ENCODE peak calls at places on chromosome 13, in eight cellular contexts. Y is NCI-H1436; R is HuH-7; K is CD8-positive, alpha-beta memory T cell; Z is C1 segment of cervical spinal cord; Q is NB4; E is GM03348; X is stimulated activated naive CD4-positive, alpha-beta T cell treated with Interleukin-2 at 50 U/mL for 16 hours. S is an unnamed sample.

GRCh38 chr13:75458696-75459422 is 23.1 kb downstream of the TBC1D4 start:
- DNase-seq in X (no peak), Q (no peak), Y (peak), Z (no peak), E (no peak), R (peak), K (no peak), S (no peak)

GRCh38 chr13:80359459-80360297 is 18.8 kb upstream of the SPRY2 start:
- DNase-seq in Y (no peak), R (no peak), K (no peak), Q (peak), X (no peak), E (peak), Z (no peak), S (no peak)

GRCh38 chr13:39051157-39051556 is 12.9 kb downstream of the NHLRC3 start:
- DNase-seq in X (no peak), Y (peak), Z (no peak), R (no peak), K (no peak), Q (peak), E (peak), S (no peak)

GRCh38 chr13:109568273-109568900 is 218.0 kb downstream of the IRS2 start:
- DNase-seq in E (peak), Z (no peak), R (no peak), K (no peak), X (no peak), Y (no peak), Q (no peak), S (no peak)

GRCh38 chr13:39038569-39038898 is 278 bp downstream of the NHLRC3 start:
- DNase-seq in Q (peak), Z (peak), X (peak), K (peak), Y (no peak), R (peak), E (peak), S (peak)

GRCh38 chr13:105031306-105031705 is 1504.2 kb downstream of the EFNB2 start:
- DNase-seq in X (no peak), E (no peak), K (no peak), Z (no peak), Q (no peak), R (no peak), Y (no peak), S (no peak)

GRCh38 chr13:22662771-22663170 is 518.0 kb upstream of the SGCG start:
- DNase-seq in Y (no peak), Q (no peak), R (no peak), K (no peak), E (no peak), X (no peak), Z (no peak), S (no peak)

GRCh38 chr13:30665638-30666037 is 47.9 kb downstream of the USPL1 start:
- DNase-seq in Z (no peak), E (no peak), Y (no peak), K (no peak), R (no peak), X (no peak), Q (peak), S (no peak)

GRCh38 chr13:45328661-45329105 is 12.3 kb downstream of the TPT1 start:
- DNase-seq in Q (no peak), K (no peak), Z (no peak), X (no peak), Y (no peak), R (no peak), E (peak), S (no peak)

GRCh38 chr13:67619987-67620386 is 389.9 kb upstream of the PCDH9 start:
- DNase-seq in Z (no peak), R (no peak), K (no peak), Y (no peak), X (no peak), Q (no peak), E (no peak), S (no peak)

GRCh38 chr13:98998831-98999634 is 21.2 kb upstream of the DOCK9 start:
- DNase-seq in Z (no peak), X (no peak), E (peak), Q (no peak), K (peak), Y (no peak), R (no peak), S (no peak)

GRCh38 chr13:75544681-75545333 is 4.8 kb upstream of the UCHL3 start:
- DNase-seq in E (peak), Y (no peak), Q (peak), K (no peak), R (peak), Z (no peak), X (no peak), S (no peak)

GRCh38 chr13:81116461-81117282 is 775.7 kb upstream of the SPRY2 start:
- DNase-seq in Y (no peak), K (no peak), R (no peak), X (no peak), Z (no peak), Q (no peak), E (no peak), S (no peak)

GRCh38 chr13:35947315-35947714 is 183.9 kb downstream of the DCLK1 start:
- DNase-seq in Q (no peak), K (no peak), R (no peak), Z (no peak), E (no peak), X (no peak), Y (no peak), S (no peak)

GRCh38 chr13:66748712-66749111 is 481.4 kb downstream of the PCDH9 start:
- DNase-seq in Z (no peak), Q (no peak), X (no peak), E (no peak), K (no peak), R (no peak), Y (no peak), S (no peak)

GRCh38 chr13:79810018-79810417 is 329.1 kb downstream of the NDFIP2 start:
- DNase-seq in Q (no peak), E (no peak), Z (no peak), K (no peak), X (no peak), Y (no peak), R (no peak), S (no peak)

GRCh38 chr13:25865391-25865790 is 186.4 kb downstream of the SHISA2 start:
- DNase-seq in Z (no peak), R (no peak), E (no peak), Y (no peak), Q (no peak), K (no peak), X (no peak), S (no peak)

GRCh38 chr13:89150362-89150761 is 1479.2 kb downstream of the SLITRK5 start:
- DNase-seq in Y (no peak), E (no peak), R (no peak), K (no peak), Q (no peak), X (no peak), Z (no peak), S (no peak)

S was measured in T-helper 1 cell.